ENCODE peak calls at places on chromosomes 16 and 17, in six cellular contexts. One of them, this sample, is unnamed.

GRCh38 chr17:12730421-12730820 is 58.9 kb upstream of the ARHGAP44 start:
- DNase-seq in neural progenitor cell: no peak
- DNase-seq in DND-41: no peak
- DNase-seq in endothelial cell of umbilical vein: no peak
- DNase-seq in GM23248: no peak
- DNase-seq in fibroblast of lung: no peak
- DNase-seq in this sample: no peak

GRCh38 chr17:78484300-78485159 is 92.7 kb downstream of the DNAH17 start:
- DNase-seq in endothelial cell of umbilical vein: peak
- DNase-seq in neural progenitor cell: peak
- DNase-seq in GM23248: peak
- DNase-seq in fibroblast of lung: no peak
- DNase-seq in DND-41: no peak
- DNase-seq in this sample: peak

GRCh38 chr16:82368041-82368440 is 198.0 kb upstream of the MPHOSPH6 start:
- DNase-seq in GM23248: peak
- DNase-seq in DND-41: peak
- DNase-seq in endothelial cell of umbilical vein: peak
- DNase-seq in fibroblast of lung: peak
- DNase-seq in neural progenitor cell: peak
- DNase-seq in this sample: peak

GRCh38 chr17:72588961-72589360 is 468.1 kb downstream of the SOX9 start:
- DNase-seq in GM23248: no peak
- DNase-seq in neural progenitor cell: no peak
- DNase-seq in fibroblast of lung: peak
- DNase-seq in endothelial cell of umbilical vein: no peak
- DNase-seq in DND-41: peak
- DNase-seq in this sample: peak

GRCh38 chr16:9625122-9625521 is 533.7 kb downstream of the HAPSTR1 start:
- DNase-seq in fibroblast of lung: no peak
- DNase-seq in neural progenitor cell: no peak
- DNase-seq in endothelial cell of umbilical vein: no peak
- DNase-seq in GM23248: no peak
- DNase-seq in DND-41: no peak
- DNase-seq in this sample: no peak

GRCh38 chr17:53707546-53707945 is 115.2 kb upstream of the KIF2B start:
- DNase-seq in GM23248: no peak
- DNase-seq in neural progenitor cell: no peak
- DNase-seq in endothelial cell of umbilical vein: no peak
- DNase-seq in DND-41: no peak
- DNase-seq in fibroblast of lung: peak
- DNase-seq in this sample: no peak

GRCh38 chr16:1439058-1439698 is 5.2 kb downstream of the CCDC154 start:
- DNase-seq in neural progenitor cell: no peak
- DNase-seq in GM23248: no peak
- DNase-seq in DND-41: no peak
- DNase-seq in endothelial cell of umbilical vein: no peak
- DNase-seq in fibroblast of lung: no peak
- DNase-seq in this sample: no peak

GRCh38 chr17:73307130-73307529 is 4.7 kb downstream of the CDC42EP4 start:
- DNase-seq in fibroblast of lung: no peak
- DNase-seq in endothelial cell of umbilical vein: no peak
- DNase-seq in neural progenitor cell: no peak
- DNase-seq in DND-41: no peak
- DNase-seq in GM23248: no peak
- DNase-seq in this sample: no peak

GRCh38 chr16:1290032-1290431 is 19.4 kb upstream of the UBE2I start:
- DNase-seq in neural progenitor cell: peak
- DNase-seq in fibroblast of lung: no peak
- DNase-seq in endothelial cell of umbilical vein: no peak
- DNase-seq in GM23248: peak
- DNase-seq in DND-41: no peak
- DNase-seq in this sample: no peak

GRCh38 chr17:39863918-39864746 is at the start of gene IKZF3:
- DNase-seq in DND-41: peak
- DNase-seq in GM23248: peak
- DNase-seq in fibroblast of lung: peak
- DNase-seq in neural progenitor cell: peak
- DNase-seq in endothelial cell of umbilical vein: peak
- DNase-seq in this sample: peak

GRCh38 chr17:76331083-76331482 is 22.6 kb downstream of the PRPSAP1 start:
- DNase-seq in DND-41: no peak
- DNase-seq in endothelial cell of umbilical vein: no peak
- DNase-seq in neural progenitor cell: no peak
- DNase-seq in fibroblast of lung: no peak
- DNase-seq in GM23248: no peak
- DNase-seq in this sample: no peak

GRCh38 chr16:1491327-1491726 is 1.8 kb upstream of the TELO2 start:
- DNase-seq in DND-41: no peak
- DNase-seq in GM23248: no peak
- DNase-seq in fibroblast of lung: no peak
- DNase-seq in endothelial cell of umbilical vein: no peak
- DNase-seq in neural progenitor cell: no peak
- DNase-seq in this sample: no peak

GRCh38 chr17:49748791-49749190 is 15.1 kb downstream of the FAM117A start:
- DNase-seq in endothelial cell of umbilical vein: no peak
- DNase-seq in DND-41: peak
- DNase-seq in neural progenitor cell: no peak
- DNase-seq in GM23248: no peak
- DNase-seq in fibroblast of lung: no peak
- DNase-seq in this sample: no peak

GRCh38 chr16:53045554-53046250 is 7.0 kb downstream of the CHD9NB start:
- DNase-seq in endothelial cell of umbilical vein: no peak
- DNase-seq in neural progenitor cell: no peak
- DNase-seq in DND-41: no peak
- DNase-seq in fibroblast of lung: no peak
- DNase-seq in GM23248: no peak
- DNase-seq in this sample: no peak

GRCh38 chr17:19539040-19539399 is 5.4 kb downstream of the SLC47A1 start:
- DNase-seq in endothelial cell of umbilical vein: no peak
- DNase-seq in DND-41: no peak
- DNase-seq in fibroblast of lung: no peak
- DNase-seq in neural progenitor cell: no peak
- DNase-seq in GM23248: no peak
- DNase-seq in this sample: no peak

GRCh38 chr17:64320613-64321553 is 57.8 kb upstream of the TEX2 start:
- DNase-seq in endothelial cell of umbilical vein: peak
- DNase-seq in fibroblast of lung: peak
- DNase-seq in neural progenitor cell: peak
- DNase-seq in GM23248: peak
- DNase-seq in DND-41: peak
- DNase-seq in this sample: peak

GRCh38 chr17:20063665-20064648 is 54.8 kb downstream of the SPECC1 start:
- DNase-seq in fibroblast of lung: peak
- DNase-seq in neural progenitor cell: no peak
- DNase-seq in DND-41: no peak
- DNase-seq in GM23248: peak
- DNase-seq in endothelial cell of umbilical vein: no peak
- DNase-seq in this sample: peak

GRCh38 chr16:57786632-57787518 is 15.4 kb downstream of the KIFC3 start:
- DNase-seq in endothelial cell of umbilical vein: no peak
- DNase-seq in fibroblast of lung: peak
- DNase-seq in neural progenitor cell: no peak
- DNase-seq in GM23248: peak
- DNase-seq in DND-41: no peak
- DNase-seq in this sample: no peak

GRCh38 chr17:49482144-49482817 is 12.8 kb upstream of the NGFR start:
- DNase-seq in GM23248: peak
- DNase-seq in neural progenitor cell: no peak
- DNase-seq in endothelial cell of umbilical vein: no peak
- DNase-seq in DND-41: no peak
- DNase-seq in fibroblast of lung: no peak
- DNase-seq in this sample: no peak

GRCh38 chr17:56602292-56603130 is 9.0 kb downstream of the NOG start:
- DNase-seq in neural progenitor cell: no peak
- DNase-seq in DND-41: no peak
- DNase-seq in fibroblast of lung: no peak
- DNase-seq in GM23248: no peak
- DNase-seq in endothelial cell of umbilical vein: no peak
- DNase-seq in this sample: no peak

GRCh38 chr17:48045270-48046001 is 2.7 kb upstream of the NFE2L1 start:
- DNase-seq in DND-41: no peak
- DNase-seq in endothelial cell of umbilical vein: no peak
- DNase-seq in GM23248: peak
- DNase-seq in fibroblast of lung: no peak
- DNase-seq in neural progenitor cell: no peak
- DNase-seq in this sample: peak

GRCh38 chr17:19015428-19015827 is 10.9 kb upstream of the FAM83G start:
- DNase-seq in DND-41: no peak
- DNase-seq in GM23248: no peak
- DNase-seq in endothelial cell of umbilical vein: no peak
- DNase-seq in neural progenitor cell: no peak
- DNase-seq in fibroblast of lung: no peak
- DNase-seq in this sample: no peak

GRCh38 chr17:39617446-39618251 is 9.1 kb upstream of the PPP1R1B start:
- DNase-seq in GM23248: peak
- DNase-seq in endothelial cell of umbilical vein: peak
- DNase-seq in fibroblast of lung: peak
- DNase-seq in neural progenitor cell: peak
- DNase-seq in DND-41: peak
- DNase-seq in this sample: peak

DNA sequence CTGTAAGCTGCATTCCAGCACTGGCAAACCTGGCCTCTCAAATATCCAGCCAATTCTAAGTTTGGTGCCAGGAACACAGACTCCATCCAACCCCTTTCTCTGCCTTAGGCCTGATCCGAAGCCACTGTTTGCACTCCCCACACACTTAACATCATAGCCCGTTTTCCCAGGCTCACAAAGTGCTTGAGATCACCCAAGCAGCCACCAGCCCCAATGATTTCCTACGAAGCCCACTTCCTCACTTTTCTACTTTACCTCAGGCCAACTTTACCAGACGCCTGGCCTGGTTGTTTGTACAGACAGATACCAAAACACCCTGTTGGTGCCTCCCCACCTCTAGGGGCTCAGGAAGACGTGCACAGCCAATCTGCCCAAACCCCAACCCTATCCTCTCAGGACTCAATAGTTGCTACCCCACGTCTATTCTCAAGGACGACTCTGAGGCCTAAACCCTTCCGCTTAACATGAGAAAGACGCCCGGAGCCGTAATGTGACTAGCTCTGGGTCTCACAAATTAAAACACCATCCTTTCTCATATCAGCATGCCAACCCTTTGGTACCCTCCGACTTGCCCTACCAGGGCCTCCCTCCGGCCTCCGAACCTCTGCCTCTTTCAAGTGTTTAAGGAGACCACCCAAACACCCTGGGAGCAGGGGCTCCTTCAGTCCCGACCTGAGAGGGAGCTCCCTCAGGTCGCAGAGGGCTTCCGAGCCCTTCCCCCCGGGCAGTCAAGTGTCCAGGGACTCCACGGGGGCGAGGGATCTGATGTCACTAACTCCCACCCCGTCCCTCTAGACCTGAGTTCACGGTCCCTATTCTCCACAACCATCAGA is 3.4 kb upstream of the PER1 start:
- DNase-seq in DND-41: no peak
- DNase-seq in GM23248: no peak
- DNase-seq in endothelial cell of umbilical vein: no peak
- DNase-seq in fibroblast of lung: peak
- DNase-seq in neural progenitor cell: peak
- DNase-seq in this sample: peak
- H2AFZ ChIP-seq in DND-41: peak
- H2AFZ ChIP-seq in GM23248: no peak
- H2AFZ ChIP-seq in endothelial cell of umbilical vein: no peak
- H2AFZ ChIP-seq in fibroblast of lung: no peak
- H2AFZ ChIP-seq in neural progenitor cell: no peak
- H2AFZ ChIP-seq in this sample: no peak

DNA sequence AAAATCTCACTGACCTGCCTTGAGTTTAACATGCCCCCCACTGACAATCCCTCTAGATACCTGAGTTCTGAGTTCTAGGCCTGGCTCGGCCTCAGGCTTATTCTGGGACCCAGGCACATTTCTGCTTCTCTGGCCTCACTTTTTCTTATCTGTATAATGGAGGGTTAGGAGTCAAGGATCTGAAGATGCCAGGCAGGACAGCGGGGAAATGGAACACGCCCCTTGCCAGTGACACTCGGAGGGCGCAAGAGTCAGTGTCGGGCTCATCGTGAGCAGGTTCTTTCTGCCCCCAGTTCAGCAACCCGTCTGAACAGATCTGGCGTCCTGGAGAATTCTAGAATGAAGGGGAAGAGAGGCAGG is 567 bp upstream of the MT3 start:
- DNase-seq in fibroblast of lung: no peak
- DNase-seq in GM23248: no peak
- DNase-seq in endothelial cell of umbilical vein: no peak
- DNase-seq in neural progenitor cell: no peak
- DNase-seq in DND-41: no peak
- DNase-seq in this sample: no peak
- H2AFZ ChIP-seq in fibroblast of lung: no peak
- H2AFZ ChIP-seq in GM23248: peak
- H2AFZ ChIP-seq in endothelial cell of umbilical vein: peak
- H2AFZ ChIP-seq in neural progenitor cell: peak
- H2AFZ ChIP-seq in DND-41: no peak
- H2AFZ ChIP-seq in this sample: no peak

GRCh38 chr17:17739388-17740066 is 58.3 kb downstream of the RAI1 start:
- DNase-seq in neural progenitor cell: peak
- DNase-seq in DND-41: no peak
- DNase-seq in GM23248: peak
- DNase-seq in endothelial cell of umbilical vein: peak
- DNase-seq in fibroblast of lung: peak
- DNase-seq in this sample: peak
- H2AFZ ChIP-seq in neural progenitor cell: no peak
- H2AFZ ChIP-seq in DND-41: no peak
- H2AFZ ChIP-seq in GM23248: no peak
- H2AFZ ChIP-seq in endothelial cell of umbilical vein: no peak
- H2AFZ ChIP-seq in fibroblast of lung: no peak
- H2AFZ ChIP-seq in this sample: no peak

GRCh38 chr16:51408357-51408756 is 257.3 kb upstream of the SALL1 start:
- DNase-seq in GM23248: peak
- DNase-seq in fibroblast of lung: peak
- DNase-seq in DND-41: no peak
- DNase-seq in endothelial cell of umbilical vein: peak
- DNase-seq in neural progenitor cell: no peak
- DNase-seq in this sample: no peak
- H2AFZ ChIP-seq in GM23248: peak
- H2AFZ ChIP-seq in fibroblast of lung: no peak
- H2AFZ ChIP-seq in DND-41: no peak
- H2AFZ ChIP-seq in endothelial cell of umbilical vein: no peak
- H2AFZ ChIP-seq in neural progenitor cell: no peak
- H2AFZ ChIP-seq in this sample: no peak

GRCh38 chr17:41544935-41545334 is 16.8 kb upstream of the KRT19 start:
- DNase-seq in GM23248: no peak
- DNase-seq in fibroblast of lung: no peak
- DNase-seq in DND-41: no peak
- DNase-seq in neural progenitor cell: no peak
- DNase-seq in endothelial cell of umbilical vein: no peak
- DNase-seq in this sample: no peak
- H2AFZ ChIP-seq in GM23248: no peak
- H2AFZ ChIP-seq in fibroblast of lung: no peak
- H2AFZ ChIP-seq in DND-41: no peak
- H2AFZ ChIP-seq in neural progenitor cell: no peak
- H2AFZ ChIP-seq in endothelial cell of umbilical vein: no peak
- H2AFZ ChIP-seq in this sample: no peak

This sample was measured in hepatocyte.